ENCODE peak calls at places on chromosomes 12 and 14, in ten cellular contexts. F, T, L, V, N, Z, K, U, P and D are unnamed samples.
A peak's percentile ranks its signal among the peaks of the same experiment; 100 is the strongest.

GRCh38 chr12:50708619-50709018 is 55.3 kb upstream of the ATF1 start:
- DNase-seq in F (no peak), T (no peak), L (no peak), V (no peak), N (no peak), Z (no peak), K (no peak), U (no peak), P (no peak), D (no peak)

GRCh38 chr12:60168441-60168840 is 572.6 kb downstream of the SLC16A7 start:
- DNase-seq in F (peak; percentile 73), T (no peak), L (no peak), V (no peak), N (no peak), Z (no peak), K (no peak), U (no peak), P (no peak), D (no peak)

GRCh38 chr14:74140374-74140850 is 55.7 kb downstream of the LIN52 start:
- DNase-seq in F (no peak), T (no peak), L (no peak), V (no peak), N (no peak), Z (peak; percentile 79), K (no peak), U (peak; percentile 39), P (peak; percentile 74), D (peak; percentile 75)

GRCh38 chr12:94099191-94099983 is 49.0 kb upstream of the PLXNC1 start:
- DNase-seq in F (no peak), T (no peak), L (no peak), V (peak; percentile 81), N (no peak), Z (no peak), K (no peak), U (no peak), P (no peak), D (no peak)

GRCh38 chr14:70700955-70701354 is 59.2 kb downstream of the TTC9 start:
- DNase-seq in F (no peak), T (no peak), L (no peak), V (no peak), N (no peak), Z (no peak), K (no peak), U (no peak), P (no peak), D (no peak)

GRCh38 chr12:120474092-120474960 is 4.8 kb upstream of the SRSF9 start:
- DNase-seq in F (peak; percentile 62), T (peak; percentile 35), L (no peak), V (peak; percentile 80), N (no peak), Z (peak; percentile 8), K (peak; percentile 28), U (peak; percentile 78), P (no peak), D (no peak)

GRCh38 chr12:80086025-80086424 is 13.3 kb upstream of the OTOGL start:
- DNase-seq in F (no peak), T (no peak), L (no peak), V (no peak), N (no peak), Z (no peak), K (no peak), U (no peak), P (no peak), D (no peak)

GRCh38 chr12:110270125-110270962 is 10.7 kb upstream of the ATP2A2 start:
- DNase-seq in F (peak; percentile 82), T (peak; percentile 65), L (peak; percentile 36), V (peak; percentile 73), N (no peak), Z (peak; percentile 58), K (peak; percentile 57), U (peak; percentile 79), P (peak; percentile 87), D (no peak)

GRCh38 chr12:34257093-34257492 is 234.8 kb downstream of the ALG10 start:
- DNase-seq in F (no peak), T (no peak), L (no peak), V (no peak), N (no peak), Z (no peak), K (no peak), U (no peak), P (no peak), D (no peak)

GRCh38 chr12:117318591-117318990 is 42.8 kb downstream of the NOS1 start:
- DNase-seq in F (no peak), T (no peak), L (no peak), V (no peak), N (no peak), Z (peak; percentile 82), K (no peak), U (no peak), P (no peak), D (no peak)

GRCh38 chr14:56046546-56046945 is 71.7 kb upstream of the PELI2 start:
- DNase-seq in F (no peak), T (no peak), L (no peak), V (no peak), N (no peak), Z (no peak), K (no peak), U (no peak), P (no peak), D (no peak)

GRCh38 chr12:2393996-2394395 is 341.2 kb downstream of the CACNA1C start:
- DNase-seq in F (no peak), T (no peak), L (no peak), V (no peak), N (no peak), Z (no peak), K (no peak), U (no peak), P (no peak), D (no peak)

GRCh38 chr12:7642876-7643309 is 22.8 kb downstream of the APOBEC1 start:
- DNase-seq in F (peak; percentile 59), T (no peak), L (no peak), V (no peak), N (no peak), Z (no peak), K (no peak), U (no peak), P (no peak), D (no peak)

GRCh38 chr12:3885179-3886094 is 12.2 kb upstream of the PARP11 start:
- DNase-seq in F (peak; percentile 40), T (peak; percentile 23), L (no peak), V (peak; percentile 48), N (no peak), Z (peak; percentile 28), K (peak; percentile 26), U (no peak), P (no peak), D (no peak)

GRCh38 chr12:102876883-102877282 is 40.2 kb downstream of the PAH start:
- DNase-seq in F (peak; percentile 15), T (no peak), L (no peak), V (no peak), N (no peak), Z (no peak), K (no peak), U (no peak), P (no peak), D (no peak)

GRCh38 chr14:79544671-79545070 is 666.6 kb downstream of the DIO2 start:
- DNase-seq in F (no peak), T (no peak), L (no peak), V (peak; percentile 95), N (no peak), Z (no peak), K (no peak), U (no peak), P (no peak), D (no peak)

GRCh38 chr14:79540394-79540793 is 670.9 kb downstream of the DIO2 start:
- DNase-seq in F (no peak), T (no peak), L (no peak), V (no peak), N (no peak), Z (no peak), K (no peak), U (no peak), P (no peak), D (no peak)

GRCh38 chr14:79543348-79543747 is 668.0 kb downstream of the DIO2 start:
- DNase-seq in F (no peak), T (no peak), L (no peak), V (no peak), N (no peak), Z (no peak), K (no peak), U (no peak), P (no peak), D (no peak)

GRCh38 chr14:79542121-79542520 is 669.2 kb downstream of the DIO2 start:
- DNase-seq in F (no peak), T (no peak), L (no peak), V (no peak), N (no peak), Z (no peak), K (no peak), U (no peak), P (no peak), D (no peak)

DNA sequence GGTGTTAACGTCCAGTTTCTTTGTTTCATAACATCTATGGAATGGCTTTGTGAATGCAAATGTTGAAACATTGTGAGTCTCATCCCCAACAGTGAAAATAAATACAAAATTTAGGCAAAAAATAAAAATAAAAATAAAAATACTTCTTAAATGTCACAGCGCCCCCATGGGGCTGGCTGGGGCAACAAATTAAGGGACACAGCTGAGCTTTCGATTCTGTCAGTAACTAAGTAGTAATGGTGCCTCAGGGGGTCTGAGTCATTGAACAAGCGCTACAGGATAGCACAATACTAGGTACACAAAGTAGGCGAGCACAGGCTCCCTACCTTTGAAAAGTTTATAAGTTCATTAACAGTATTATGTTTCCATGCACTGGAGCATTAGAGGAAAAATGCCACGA is 667.3 kb downstream of the DIO2 start:
- DNase-seq in F (peak; percentile 31), T (no peak), L (no peak), V (peak; percentile 66), N (no peak), Z (no peak), K (no peak), U (no peak), P (no peak), D (no peak)
- TF ChIP-seq CTCF in F (peak; percentile 30), T (no peak), L (no peak), V (peak; percentile 67), N (no peak), Z (no peak), K (no peak), U (no peak), P (no peak), D (peak; percentile 28)

GRCh38 chr12:54189198-54189539 is 384 bp upstream of the SMUG1 start:
- DNase-seq in F (no peak), T (no peak), L (no peak), V (no peak), N (no peak), Z (no peak), K (no peak), U (no peak), P (no peak), D (no peak)
- H3K27ac ChIP-seq in F (peak overlapping the region; percentile 51), T (no peak overlapping the region), L (peak overlapping the region; percentile 60), V (no peak overlapping the region), N (no peak overlapping the region), Z (no peak overlapping the region), K (no peak overlapping the region), U (no peak overlapping the region), P (no peak overlapping the region), D (no peak overlapping the region)

GRCh38 chr12:57604454-57605307 is at the start of gene DTX3:
- DNase-seq in F (no peak), T (peak; percentile 65), L (no peak), V (no peak), N (no peak), Z (peak; percentile 50), K (peak; percentile 58), U (peak; percentile 38), P (peak; percentile 81), D (peak; percentile 43)
- TF ChIP-seq POLR2A in F (no peak), T (no peak), L (no peak), V (no peak), N (peak; percentile 75), Z (peak; percentile 19), K (no peak), U (peak; percentile 19), P (no peak), D (no peak)

GRCh38 chr14:27559848-27560247 is 962.0 kb upstream of the NOVA1 start:
- DNase-seq in F (no peak), T (no peak), L (no peak), V (no peak), N (no peak), Z (no peak), K (no peak), U (no peak), P (no peak), D (no peak)
- TF ChIP-seq CTCF in F (no peak), T (no peak), L (no peak), V (no peak), N (no peak), Z (no peak), K (no peak), U (no peak), P (no peak), D (no peak)